ENCODE peak calls at places on chromosome 9, in ten cellular contexts. B, S, N, J, C, X, Q, P, V and K are unnamed samples.

GRCh38 chr9:92265159-92265558 is 28.3 kb downstream of the IARS1 start:
- DNase-seq in B (no peak), S (no peak), N (no peak), J (no peak), C (no peak), X (no peak), Q (no peak), P (peak; percentile 64), V (no peak), K (no peak)

GRCh38 chr9:70205366-70206020 is 53.3 kb upstream of the SMC5 start:
- DNase-seq in B (no peak), S (no peak), N (no peak), J (no peak), C (no peak), X (peak; percentile 45), Q (no peak), P (no peak), V (no peak), K (no peak)

GRCh38 chr9:92035146-92035545 is 80.1 kb downstream of the SPTLC1 start:
- DNase-seq in B (no peak), S (no peak), N (no peak), J (no peak), C (no peak), X (no peak), Q (no peak), P (no peak), V (no peak), K (no peak)

GRCh38 chr9:79061766-79062165 is 510.0 kb upstream of the TLE4 start:
- DNase-seq in B (no peak), S (no peak), N (no peak), J (no peak), C (no peak), X (no peak), Q (no peak), P (no peak), V (no peak), K (no peak)

GRCh38 chr9:129458155-129458661 is 162.7 kb downstream of the C9orf50 start:
- DNase-seq in B (no peak), S (no peak), N (peak; percentile 54), J (no peak), C (no peak), X (no peak), Q (no peak), P (peak; percentile 78), V (peak; percentile 73), K (no peak)

GRCh38 chr9:14779566-14780022 is 57.1 kb upstream of the CER1 start:
- DNase-seq in B (no peak), S (no peak), N (no peak), J (no peak), C (no peak), X (no peak), Q (no peak), P (no peak), V (no peak), K (no peak)

GRCh38 chr9:114091711-114092110 is 7.4 kb downstream of the KIF12 start:
- DNase-seq in B (no peak), S (no peak), N (no peak), J (no peak), C (no peak), X (no peak), Q (no peak), P (no peak), V (no peak), K (no peak)

GRCh38 chr9:89463986-89464901 is 33.7 kb downstream of the SEMA4D start:
- DNase-seq in B (peak; percentile 80), S (no peak), N (peak; percentile 85), J (peak; percentile 72), C (peak; percentile 14), X (no peak), Q (no peak), P (peak; percentile 89), V (peak; percentile 80), K (peak; percentile 88)

GRCh38 chr9:112505607-112506006 is 19.0 kb downstream of the KIAA1958 start:
- DNase-seq in B (no peak), S (no peak), N (no peak), J (no peak), C (no peak), X (no peak), Q (no peak), P (no peak), V (no peak), K (no peak)

GRCh38 chr9:28378236-28378635 is 805.0 kb upstream of the C9orf72 start:
- DNase-seq in B (no peak), S (no peak), N (no peak), J (no peak), C (no peak), X (no peak), Q (no peak), P (no peak), V (no peak), K (no peak)

GRCh38 chr9:129889461-129889935 is 54.2 kb downstream of the USP20 start:
- DNase-seq in B (no peak), S (peak; percentile 50), N (peak; percentile 41), J (peak; percentile 46), C (no peak), X (no peak), Q (no peak), P (peak; percentile 63), V (peak; percentile 19), K (no peak)

GRCh38 chr9:132609829-132610228 is 27.4 kb downstream of the BARHL1 start:
- DNase-seq in B (no peak), S (no peak), N (no peak), J (no peak), C (no peak), X (no peak), Q (no peak), P (no peak), V (no peak), K (no peak)

GRCh38 chr9:115207003-115207837 is 89.3 kb upstream of the TNC start:
- DNase-seq in B (no peak), S (peak; percentile 47), N (no peak), J (no peak), C (no peak), X (no peak), Q (no peak), P (no peak), V (no peak), K (no peak)

GRCh38 chr9:135965124-135965756 is 4.1 kb upstream of the UBAC1 start:
- DNase-seq in B (no peak), S (no peak), N (no peak), J (no peak), C (no peak), X (no peak), Q (no peak), P (no peak), V (no peak), K (no peak)